ENCODE peak calls at places on chromosome 12, in four cellular contexts. V is IMR-90, Y is neuronal stem cell, R is H9. T is an unnamed sample.

GRCh38 chr12:129901256-129901655 is 2.6 kb downstream of the TMEM132D start:
- DNase-seq in Y (no peak), R (no peak), V (no peak), T (no peak)

GRCh38 chr12:89665556-89665955 is 43.1 kb downstream of the ATP2B1 start:
- DNase-seq in V (no peak), Y (no peak), R (no peak), T (no peak)

GRCh38 chr12:75177997-75178396 is 31.6 kb downstream of the KCNC2 start:
- DNase-seq in R (no peak), V (peak), Y (no peak), T (peak)

GRCh38 chr12:32824596-32824995 is 68.9 kb upstream of the YARS2 start:
- DNase-seq in V (no peak), Y (no peak), R (no peak), T (no peak)

GRCh38 chr12:55780695-55781094 is 36.8 kb downstream of the SARNP start:
- DNase-seq in Y (no peak), V (peak), R (no peak), T (peak)

GRCh38 chr12:126093911-126094310 is 1028.7 kb downstream of the AACS start:
- DNase-seq in V (no peak), Y (peak), R (peak), T (peak)

GRCh38 chr12:30823140-30823669 is 68.5 kb upstream of the CAPRIN2 start:
- DNase-seq in Y (peak), V (no peak), R (no peak), T (no peak)

GRCh38 chr12:78403681-78404080 is 460.9 kb upstream of the SYT1 start:
- DNase-seq in R (no peak), V (peak), Y (no peak), T (peak)

GRCh38 chr12:71694099-71694820 is 8.4 kb downstream of the TMEM19 start:
- DNase-seq in Y (no peak), V (no peak), R (no peak), T (no peak)

GRCh38 chr12:63045020-63045860 is 105.8 kb downstream of the AVPR1A start:
- DNase-seq in V (peak), Y (no peak), R (no peak), T (peak)

GRCh38 chr12:107429006-107429698 is 256.4 kb upstream of the PWP1 start:
- DNase-seq in V (no peak), R (no peak), Y (no peak), T (no peak)

GRCh38 chr12:24661657-24662096 is 287.2 kb downstream of the BCAT1 start:
- DNase-seq in R (no peak), V (peak), Y (no peak), T (no peak)

GRCh38 chr12:2752676-2753371 is 41.9 kb upstream of the FKBP4 start:
- DNase-seq in V (peak), Y (peak), R (peak), T (peak)

GRCh38 chr12:91154131-91154530 is 28.5 kb downstream of the DCN start:
- DNase-seq in R (no peak), V (no peak), Y (no peak), T (no peak)

GRCh38 chr12:93419388-93420034 is 22.2 kb downstream of the UBE2N start:
- DNase-seq in R (no peak), Y (no peak), V (peak), T (no peak)

GRCh38 chr12:118436002-118436724 is 59.8 kb downstream of the SUDS3 start:
- DNase-seq in R (peak), V (no peak), Y (peak), T (peak)

GRCh38 chr12:96501908-96502307 is 12.5 kb downstream of the CFAP54 start:
- DNase-seq in V (no peak), R (no peak), Y (no peak), T (no peak)

GRCh38 chr12:130382818-130383217 is 45.1 kb downstream of the PIWIL1 start:
- DNase-seq in Y (no peak), V (no peak), R (no peak), T (no peak)

GRCh38 chr12:52847335-52848102 is 1.3 kb downstream of the KRT78 start:
- DNase-seq in R (peak), V (no peak), Y (no peak), T (peak)

GRCh38 chr12:90936230-90937005 is 18.6 kb downstream of the CCER1 start:
- DNase-seq in Y (no peak), V (no peak), R (no peak), T (no peak)

GRCh38 chr12:25691865-25692114 is 138.7 kb upstream of the LMNTD1 start:
- DNase-seq in R (no peak), Y (no peak), V (no peak), T (no peak)

GRCh38 chr12:95143784-95144205 is 70.4 kb upstream of the NR2C1 start:
- DNase-seq in V (peak), R (no peak), Y (no peak), T (no peak)

GRCh38 chr12:98970950-98971349 is 325.9 kb downstream of the APAF1 start:
- DNase-seq in R (no peak), V (no peak), Y (no peak), T (no peak)

GRCh38 chr12:128755565-128755964 is 68.2 kb downstream of the SLC15A4 start:
- DNase-seq in V (no peak), Y (no peak), R (no peak), T (no peak)

GRCh38 chr12:111761099-111761498 is 5.6 kb upstream of the ALDH2 start:
- DNase-seq in V (no peak), R (no peak), Y (no peak), T (no peak)

GRCh38 chr12:40263616-40264409 is 39.0 kb downstream of the LRRK2 start:
- DNase-seq in Y (no peak), R (no peak), V (peak), T (no peak)

GRCh38 chr12:15966426-15966825 is 55.3 kb downstream of the DERA start:
- DNase-seq in Y (no peak), V (peak), R (no peak), T (no peak)

GRCh38 chr12:75471928-75472865 is 8.4 kb upstream of the GLIPR1 start:
- DNase-seq in V (no peak), R (no peak), Y (no peak), T (peak)

GRCh38 chr12:46915861-46916260 is 90.1 kb upstream of the SLC38A4 start:
- DNase-seq in V (peak), Y (peak), R (no peak), T (no peak)

GRCh38 chr12:87772401-87772800 is 256.8 kb downstream of the C12orf50 start:
- DNase-seq in Y (no peak), V (no peak), R (no peak), T (no peak)

GRCh38 chr12:48388430-48388829 is 37.7 kb upstream of the ZNF641 start:
- DNase-seq in Y (no peak), V (peak), R (no peak), T (no peak)

GRCh38 chr12:18747960-18748359 is 10.0 kb downstream of the CAPZA3 start:
- DNase-seq in V (peak), Y (no peak), R (no peak), T (peak)

GRCh38 chr12:14962797-14963196 is 1.4 kb upstream of the ARHGDIB start:
- DNase-seq in V (no peak), R (no peak), Y (no peak), T (no peak)

GRCh38 chr12:120249875-120250795 is 15.4 kb downstream of the PXN start:
- DNase-seq in V (no peak), Y (no peak), R (peak), T (peak)

GRCh38 chr12:5258966-5259365 is 172.9 kb upstream of the NTF3 start:
- DNase-seq in R (no peak), Y (no peak), V (no peak), T (no peak)

DNA sequence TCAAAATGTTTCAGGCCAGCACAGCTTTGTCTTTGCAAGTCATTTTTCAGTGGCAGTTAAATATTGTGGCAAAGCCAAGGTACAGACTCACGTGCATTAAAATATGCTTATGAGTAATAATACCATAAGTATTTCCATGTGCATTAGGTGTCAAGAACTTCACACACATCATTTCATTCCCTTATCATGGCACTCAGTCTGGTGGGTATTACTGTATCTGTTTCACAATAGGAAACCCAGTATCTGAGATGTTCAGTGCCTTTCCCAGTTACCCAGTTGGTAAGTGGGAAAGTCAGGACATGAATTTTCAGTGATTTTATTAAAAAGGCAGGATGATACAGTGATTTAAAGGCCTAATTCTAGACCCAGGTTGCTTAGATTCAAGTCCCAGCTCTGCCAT is 52.9 kb downstream of the IFNG start:
- DNase-seq in Y (no peak), V (no peak), R (no peak), T (no peak)
- H3K4ac ChIP-seq in Y (no peak), V (no peak), R (no peak), T (no peak)

DNA sequence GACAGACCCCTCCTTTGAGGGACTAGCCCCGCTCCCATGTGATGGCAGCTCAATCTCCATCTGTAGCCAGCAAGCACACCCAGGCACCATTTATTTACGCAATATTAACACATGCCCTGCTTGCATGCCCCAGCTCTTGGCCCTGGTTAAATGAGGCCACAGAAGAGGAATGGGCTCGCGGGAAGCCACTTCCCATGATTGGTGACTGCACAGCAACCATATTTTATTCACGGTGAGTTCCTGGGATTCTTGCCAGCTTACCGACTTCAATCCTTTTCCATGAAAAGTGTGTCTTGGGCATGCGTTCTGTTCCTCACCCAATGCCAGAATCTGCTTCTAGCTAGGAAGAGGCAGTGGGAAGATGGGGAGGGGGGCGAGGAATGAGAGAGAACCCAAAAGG is 54.7 kb downstream of the PITPNM2 start:
- DNase-seq in Y (no peak), R (no peak), V (no peak), T (no peak)
- H3K18ac ChIP-seq in Y (no peak), R (no peak), V (peak), T (no peak)

DNA sequence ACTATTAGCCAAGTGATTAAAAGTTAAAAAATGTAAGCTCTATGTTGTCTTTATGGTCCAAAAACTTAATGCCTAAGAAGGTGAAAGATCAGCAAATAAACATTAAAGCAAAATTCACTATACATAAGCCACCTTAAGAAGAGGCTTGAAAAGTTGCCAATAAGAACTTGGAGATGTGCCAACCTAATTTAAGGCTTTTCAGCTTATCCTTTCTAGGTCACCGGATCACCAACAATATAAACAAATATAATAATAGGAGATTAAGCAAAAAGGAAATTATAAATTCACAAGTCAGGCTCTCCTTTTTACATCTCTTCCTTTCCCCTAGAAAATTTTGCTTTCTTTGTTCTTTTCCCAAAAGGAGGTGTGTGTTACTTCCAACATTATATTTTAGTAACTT is 30.9 kb downstream of the SLC2A3 start:
- DNase-seq in V (no peak), R (no peak), Y (no peak), T (no peak)
- H3K4ac ChIP-seq in V (no peak), R (no peak), Y (no peak), T (no peak)

DNA sequence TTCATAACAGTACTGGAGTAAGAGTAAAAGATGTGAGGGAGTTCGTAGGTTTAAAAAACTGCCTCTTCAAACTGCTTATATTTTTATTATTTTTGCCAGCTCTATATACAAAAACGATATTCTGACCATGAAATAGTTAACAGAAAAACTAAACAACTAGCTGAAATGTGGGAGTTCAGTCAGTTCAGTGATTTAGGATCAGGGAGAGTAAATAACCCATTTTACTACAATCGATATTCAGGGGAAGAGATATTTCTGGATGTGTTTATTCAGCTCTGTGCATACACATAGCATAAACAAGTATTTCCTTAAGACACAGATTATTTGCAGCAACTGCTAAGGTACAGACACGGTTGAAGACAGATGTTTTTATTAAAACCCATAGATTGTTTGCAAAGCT is 470.9 kb downstream of the TMTC2 start:
- DNase-seq in Y (no peak), V (no peak), R (no peak), T (no peak)
- H3K18ac ChIP-seq in Y (no peak), V (no peak), R (no peak), T (no peak)

DNA sequence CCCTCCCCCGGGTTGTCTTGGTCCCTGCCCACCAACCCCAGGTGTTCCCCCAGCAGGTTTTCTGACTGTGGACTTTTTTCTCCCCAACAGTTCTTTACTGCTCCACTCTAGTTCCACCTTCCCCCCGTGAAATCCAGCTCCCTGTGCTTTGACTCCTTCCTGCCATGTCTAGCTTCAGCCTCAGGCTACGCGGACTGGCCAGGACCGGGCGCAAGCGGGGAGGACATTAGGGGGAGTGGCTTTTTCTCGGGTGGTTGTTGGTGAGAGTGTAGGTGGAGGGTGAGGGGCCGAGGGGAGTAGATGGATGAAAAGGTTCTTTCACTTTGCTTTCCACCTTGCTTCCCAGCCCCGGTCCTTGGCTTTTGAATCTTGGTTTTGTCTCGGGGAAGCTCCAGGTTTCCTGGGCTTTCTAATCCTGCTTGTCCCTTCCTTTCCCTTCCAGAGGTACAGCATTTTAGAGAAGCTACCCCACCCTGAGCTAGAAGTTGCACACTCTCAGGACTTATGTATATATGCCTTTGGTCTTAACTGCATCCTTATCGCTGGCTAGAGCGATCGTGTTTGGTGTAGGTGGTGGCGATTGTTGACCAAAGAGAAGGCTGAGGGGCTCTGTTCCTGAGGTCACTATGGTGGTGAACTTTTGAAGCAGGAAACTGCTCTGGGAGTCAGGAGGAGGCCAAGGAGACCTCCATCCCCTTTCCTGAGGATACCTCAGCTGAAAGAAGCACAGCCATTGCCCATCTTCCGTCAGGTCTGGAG is 754 bp downstream of the PIP4K2C start:
- DNase-seq in Y (no peak), V (peak), R (no peak), T (peak)
- H3K4ac ChIP-seq in Y (no peak), V (peak), R (no peak), T (peak)

DNA sequence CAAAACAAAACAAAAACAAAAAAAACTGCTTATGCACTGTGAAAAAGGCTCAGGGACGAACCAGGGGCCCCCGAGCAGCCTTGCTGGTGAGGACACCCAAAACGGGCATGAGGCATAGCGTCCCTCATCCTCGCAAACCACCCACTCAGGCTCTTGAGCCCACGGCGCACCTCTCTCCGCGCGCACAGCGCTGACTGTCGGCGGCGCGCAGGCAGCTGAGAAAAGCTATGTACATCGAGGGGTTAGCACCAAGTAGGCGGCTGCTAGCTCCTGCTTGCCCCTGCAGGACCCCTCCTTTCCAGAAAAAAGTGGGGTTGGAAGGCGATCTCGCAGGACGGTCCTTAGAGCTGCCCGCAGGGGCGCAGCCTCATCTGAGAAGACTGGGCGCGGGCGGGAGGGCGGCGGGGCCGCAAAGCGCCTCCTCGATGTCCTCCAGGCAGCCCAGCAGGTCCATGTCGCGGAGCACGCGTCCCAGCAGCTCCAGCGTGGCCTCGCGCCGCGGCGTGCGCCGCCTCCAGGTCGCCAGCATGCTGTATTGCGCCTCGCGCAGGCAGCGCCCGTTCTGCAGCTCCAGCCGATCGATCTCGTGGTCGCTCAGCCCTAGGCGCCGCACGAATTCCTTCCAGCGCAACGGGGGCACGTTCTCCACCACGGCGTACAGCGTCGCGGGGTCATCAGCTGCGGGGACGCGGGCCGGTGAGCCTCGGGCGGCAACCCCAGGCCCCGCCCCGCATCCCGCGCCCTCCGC is 12.8 kb downstream of the TNFRSF1A start:
- DNase-seq in V (no peak), Y (no peak), R (peak), T (no peak)
- H3K18ac ChIP-seq in V (no peak), Y (no peak), R (no peak), T (no peak)

T was measured in trophoblast cell.